ENCODE peak calls at places on chromosomes 16 and 17, in six cellular contexts. One of them, this sample, is unnamed.
A peak's percentile ranks its signal among the peaks of the same experiment; 100 is the strongest.

GRCh38 chr17:66900126-66901010 is 64.1 kb upstream of the CACNG4 start:
- DNase-seq in PC-3: peak; percentile 72
- DNase-seq in brain microvascular endothelial cell: no peak
- DNase-seq in NCI-H345: peak; percentile 8
- DNase-seq in sigmoid colon: no peak
- DNase-seq in AML-193: no peak
- DNase-seq in this sample: peak; percentile 3

GRCh38 chr17:7989781-7990655 is 12.4 kb upstream of the GUCY2D start:
- DNase-seq in PC-3: peak; percentile 80
- DNase-seq in brain microvascular endothelial cell: peak; percentile 53
- DNase-seq in NCI-H345: peak; percentile 78
- DNase-seq in sigmoid colon: peak; percentile 90
- DNase-seq in AML-193: peak; percentile 69
- DNase-seq in this sample: peak; percentile 64

GRCh38 chr16:10744370-10745030 is 858 bp downstream of the NUBP1 start:
- DNase-seq in PC-3: no peak
- DNase-seq in brain microvascular endothelial cell: no peak
- DNase-seq in NCI-H345: peak; percentile 46
- DNase-seq in sigmoid colon: peak; percentile 77
- DNase-seq in AML-193: no peak
- DNase-seq in this sample: no peak

GRCh38 chr17:10618202-10618635 is 38.9 kb downstream of the MYH3 start:
- DNase-seq in PC-3: peak; percentile 83
- DNase-seq in brain microvascular endothelial cell: peak; percentile 47
- DNase-seq in NCI-H345: peak; percentile 60
- DNase-seq in sigmoid colon: peak; percentile 78
- DNase-seq in AML-193: peak; percentile 22
- DNase-seq in this sample: peak; percentile 52

GRCh38 chr16:87538160-87538559 is 45.3 kb upstream of the ZCCHC14 start:
- DNase-seq in PC-3: no peak
- DNase-seq in brain microvascular endothelial cell: no peak
- DNase-seq in NCI-H345: no peak
- DNase-seq in sigmoid colon: no peak
- DNase-seq in AML-193: no peak
- DNase-seq in this sample: no peak

GRCh38 chr16:6946106-6946505 is 386.5 kb upstream of the RBFOX1 start:
- DNase-seq in PC-3: no peak
- DNase-seq in brain microvascular endothelial cell: no peak
- DNase-seq in NCI-H345: no peak
- DNase-seq in sigmoid colon: no peak
- DNase-seq in AML-193: no peak
- DNase-seq in this sample: no peak

GRCh38 chr17:55356440-55357328 is 65.0 kb downstream of the MMD start:
- DNase-seq in PC-3: peak; percentile 93
- DNase-seq in brain microvascular endothelial cell: peak; percentile 83
- DNase-seq in NCI-H345: peak; percentile 75
- DNase-seq in sigmoid colon: peak; percentile 68
- DNase-seq in AML-193: peak; percentile 73
- DNase-seq in this sample: peak; percentile 39

GRCh38 chr16:85469929-85470590 is 143.1 kb upstream of the GSE1 start:
- DNase-seq in PC-3: no peak
- DNase-seq in brain microvascular endothelial cell: no peak
- DNase-seq in NCI-H345: no peak
- DNase-seq in sigmoid colon: peak; percentile 64
- DNase-seq in AML-193: no peak
- DNase-seq in this sample: no peak

GRCh38 chr16:66882702-66883101 is 2.4 kb downstream of the PDP2 start:
- DNase-seq in PC-3: no peak
- DNase-seq in brain microvascular endothelial cell: no peak
- DNase-seq in NCI-H345: no peak
- DNase-seq in sigmoid colon: no peak
- DNase-seq in AML-193: no peak
- DNase-seq in this sample: no peak

GRCh38 chr16:70689035-70689969 is 3.4 kb upstream of the MTSS2 start:
- DNase-seq in PC-3: no peak
- DNase-seq in brain microvascular endothelial cell: no peak
- DNase-seq in NCI-H345: no peak
- DNase-seq in sigmoid colon: peak; percentile 92
- DNase-seq in AML-193: no peak
- DNase-seq in this sample: no peak

GRCh38 chr16:29871822-29872546 is 9.0 kb upstream of the CDIPT start:
- DNase-seq in PC-3: no peak
- DNase-seq in brain microvascular endothelial cell: no peak
- DNase-seq in NCI-H345: no peak
- DNase-seq in sigmoid colon: no peak
- DNase-seq in AML-193: no peak
- DNase-seq in this sample: no peak

GRCh38 chr17:28944862-28945741 is 6.2 kb downstream of the PHF12 start:
- DNase-seq in PC-3: peak; percentile 29
- DNase-seq in brain microvascular endothelial cell: peak; percentile 33
- DNase-seq in NCI-H345: no peak
- DNase-seq in sigmoid colon: no peak
- DNase-seq in AML-193: no peak
- DNase-seq in this sample: no peak

This sample was measured in NCI-H748 treated with DMSO at 0.1 percent for 48 hours.